ENCODE peak calls at places on chromosome 1, in seven cellular contexts. M, P, Z, W, C, B and K are unnamed samples.

GRCh38 chr1:183837062-183837461 is 32.1 kb downstream of the RGL1 start:
- DNase-seq in M (no peak), P (no peak), Z (no peak), W (no peak), C (no peak), B (peak), K (no peak)

GRCh38 chr1:77673716-77674355 is 8.6 kb downstream of the ZZZ3 start:
- DNase-seq in M (no peak), P (no peak), Z (no peak), W (no peak), C (no peak), B (no peak), K (no peak)

GRCh38 chr1:226444901-226445300 is 37.0 kb upstream of the PARP1 start:
- DNase-seq in M (no peak), P (no peak), Z (peak), W (peak), C (peak), B (no peak), K (peak)

GRCh38 chr1:111629190-111629954 is 9.8 kb downstream of the RAP1A start:
- DNase-seq in M (no peak), P (no peak), Z (no peak), W (no peak), C (no peak), B (no peak), K (no peak)

GRCh38 chr1:35929730-35930592 is 944 bp upstream of the AGO3 start:
- DNase-seq in M (peak), P (peak), Z (peak), W (peak), C (no peak), B (no peak), K (peak)

GRCh38 chr1:9687120-9687875 is 35.8 kb downstream of the PIK3CD start:
- DNase-seq in M (peak), P (peak), Z (peak), W (peak), C (no peak), B (peak), K (peak)

GRCh38 chr1:193448682-193449461 is 262.5 kb upstream of the B3GALT2 start:
- DNase-seq in M (no peak), P (no peak), Z (peak), W (no peak), C (peak), B (peak), K (no peak)

GRCh38 chr1:91799159-91799558 is 86.8 kb downstream of the TGFBR3 start:
- DNase-seq in M (no peak), P (no peak), Z (no peak), W (no peak), C (no peak), B (no peak), K (no peak)